ENCODE peak calls at places on chromosomes 13 and 19, in five cellular contexts. H, O, E, K and D are unnamed samples.
A peak's percentile ranks its signal among the peaks of the same experiment; 100 is the strongest.

GRCh38 chr19:6787393-6787792 is 14.9 kb downstream of the VAV1 start:
- DNase-seq in H (no peak), O (no peak), E (no peak), K (no peak), D (no peak)

GRCh38 chr19:46608581-46609345 is 7.6 kb downstream of the CALM3 start:
- DNase-seq in H (no peak), O (no peak), E (no peak), K (peak; percentile 44), D (no peak)

GRCh38 chr19:47110521-47111080 is 3.0 kb downstream of the ZC3H4 start:
- DNase-seq in H (no peak), O (no peak), E (no peak), K (peak; percentile 77), D (no peak)

GRCh38 chr13:53028063-53028462 is 550 bp upstream of the OLFM4 start:
- DNase-seq in H (no peak), O (no peak), E (no peak), K (no peak), D (no peak)

GRCh38 chr13:23778007-23778687 is 111.1 kb downstream of the MIPEP start:
- DNase-seq in H (no peak), O (no peak), E (no peak), K (no peak), D (no peak)

GRCh38 chr19:1236566-1236965 is 1.2 kb downstream of the CBARP start:
- DNase-seq in H (no peak), O (no peak), E (no peak), K (no peak), D (no peak)

GRCh38 chr19:38044267-38045111 is 137.5 kb downstream of the SIPA1L3 start:
- DNase-seq in H (no peak), O (no peak), E (no peak), K (no peak), D (no peak)

GRCh38 chr13:100650321-100650720 is 24.3 kb downstream of the TMTC4 start:
- DNase-seq in H (no peak), O (no peak), E (no peak), K (no peak), D (no peak)

GRCh38 chr19:8445488-8446001 is 770 bp downstream of the HNRNPM start:
- DNase-seq in H (peak; percentile 14), O (peak; percentile 55), E (no peak), K (peak; percentile 55), D (no peak)

GRCh38 chr19:57807541-57807940 is 7.2 kb downstream of the ZNF552 start:
- DNase-seq in H (no peak), O (no peak), E (no peak), K (no peak), D (no peak)

GRCh38 chr19:43699506-43700367 is 16.1 kb upstream of the IRGC start:
- DNase-seq in H (no peak), O (peak; percentile 55), E (no peak), K (no peak), D (peak; percentile 27)

GRCh38 chr13:28978574-28978973 is 158.4 kb downstream of the MTUS2 start:
- DNase-seq in H (no peak), O (no peak), E (no peak), K (no peak), D (no peak)

GRCh38 chr19:4369888-4370260 is 26.5 kb downstream of the MPND start:
- DNase-seq in H (no peak), O (no peak), E (no peak), K (peak; percentile 82), D (no peak)
- TF ChIP-seq CTCF in H (peak; percentile 65), O (peak; percentile 56), E (peak; percentile 31), K (peak; percentile 57), D (peak; percentile 45)

GRCh38 chr19:5076440-5077208 is 107.7 kb downstream of the KDM4B start:
- DNase-seq in H (no peak), O (no peak), E (no peak), K (no peak), D (no peak)
- TF ChIP-seq CTCF in H (no peak), O (no peak), E (no peak), K (no peak), D (no peak)

GRCh38 chr13:27355894-27356293 is 68.5 kb upstream of the GTF3A start:
- DNase-seq in H (no peak), O (no peak), E (no peak), K (no peak), D (no peak)

GRCh38 chr13:27353166-27353583 is 71.2 kb upstream of the GTF3A start:
- DNase-seq in H (no peak), O (no peak), E (no peak), K (no peak), D (no peak)

GRCh38 chr13:27352698-27353097 is 71.7 kb upstream of the GTF3A start:
- DNase-seq in H (no peak), O (no peak), E (no peak), K (no peak), D (no peak)

GRCh38 chr13:27353653-27354052 is 70.8 kb upstream of the GTF3A start:
- DNase-seq in H (no peak), O (no peak), E (no peak), K (no peak), D (no peak)

DNA sequence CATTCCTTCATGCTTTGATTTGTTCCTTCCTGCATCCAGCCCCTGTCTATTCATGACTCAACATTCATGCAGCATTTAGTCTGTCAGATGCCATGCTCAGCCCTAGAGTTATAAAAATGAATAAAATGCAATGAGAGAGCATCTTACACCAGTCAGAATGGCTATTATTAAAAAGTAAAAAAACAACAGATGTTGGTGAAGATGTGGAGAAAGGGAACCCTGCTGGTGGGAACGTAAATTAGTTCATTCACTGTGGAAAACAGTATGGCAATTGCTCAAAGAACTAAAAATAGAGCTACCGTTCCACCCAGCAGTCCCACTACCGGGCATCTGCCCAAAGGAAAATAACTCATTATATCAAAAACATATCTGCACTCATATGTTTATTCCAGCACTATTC is 70.0 kb upstream of the GTF3A start:
- DNase-seq in H (no peak), O (no peak), E (no peak), K (no peak), D (no peak)
- TF ChIP-seq CTCF in H (no peak), O (no peak), E (no peak), K (no peak), D (no peak)

GRCh38 chr13:112066624-112067004 is 335 bp upstream of the SOX1 start:
- DNase-seq in H (no peak), O (no peak), E (peak; percentile 4), K (peak; percentile 65), D (no peak)

GRCh38 chr13:112064222-112064621 is 2.7 kb upstream of the SOX1 start:
- DNase-seq in H (no peak), O (no peak), E (no peak), K (no peak), D (no peak)

GRCh38 chr13:112065521-112065866 is 1.5 kb upstream of the SOX1 start:
- DNase-seq in H (no peak), O (no peak), E (no peak), K (no peak), D (no peak)

GRCh38 chr13:112067121-112067741 is at the start of gene SOX1:
- DNase-seq in H (no peak), O (no peak), E (no peak), K (no peak), D (no peak)

GRCh38 chr13:112065867-112066623 is 904 bp upstream of the SOX1 start:
- DNase-seq in H (no peak), O (no peak), E (no peak), K (no peak), D (no peak)
- TF ChIP-seq CTCF in H (no peak), O (no peak), E (no peak), K (no peak), D (no peak)

GRCh38 chr13:45718063-45718462 is 15.9 kb downstream of the CBY2 start:
- DNase-seq in H (no peak), O (no peak), E (no peak), K (no peak), D (no peak)
- TF ChIP-seq CTCF in H (no peak), O (no peak), E (peak; percentile 69), K (peak; percentile 23), D (peak; percentile 58)

GRCh38 chr13:27783111-27783510 is 9.2 kb upstream of the GSX1 start:
- DNase-seq in H (no peak), O (no peak), E (no peak), K (no peak), D (no peak)
- TF ChIP-seq CTCF in H (no peak), O (no peak), E (peak; percentile 24), K (no peak), D (peak; percentile 11)

DNA sequence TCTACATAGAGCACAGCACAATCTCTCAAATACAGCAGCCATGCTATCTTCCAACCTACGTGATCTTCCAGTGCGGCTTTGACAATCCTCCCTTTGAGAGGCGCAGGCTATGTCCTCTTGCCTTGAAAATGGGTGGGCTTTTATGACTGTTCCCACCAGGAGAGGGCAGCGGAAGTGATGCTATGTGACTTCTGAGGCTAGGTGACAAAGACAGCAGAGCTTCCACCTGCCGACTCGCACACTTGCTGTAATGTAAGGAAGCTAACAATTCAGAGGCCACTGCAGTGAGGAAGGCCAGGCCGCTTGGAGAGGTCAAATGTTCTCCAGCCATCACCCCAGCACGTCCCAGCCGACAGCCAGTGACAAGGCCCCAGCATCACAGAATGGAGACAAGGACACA is 65.8 kb downstream of the MRPL57 start:
- DNase-seq in H (no peak), O (no peak), E (no peak), K (no peak), D (no peak)
- TF ChIP-seq CTCF in H (no peak), O (no peak), E (no peak), K (no peak), D (peak; percentile 15)

DNA sequence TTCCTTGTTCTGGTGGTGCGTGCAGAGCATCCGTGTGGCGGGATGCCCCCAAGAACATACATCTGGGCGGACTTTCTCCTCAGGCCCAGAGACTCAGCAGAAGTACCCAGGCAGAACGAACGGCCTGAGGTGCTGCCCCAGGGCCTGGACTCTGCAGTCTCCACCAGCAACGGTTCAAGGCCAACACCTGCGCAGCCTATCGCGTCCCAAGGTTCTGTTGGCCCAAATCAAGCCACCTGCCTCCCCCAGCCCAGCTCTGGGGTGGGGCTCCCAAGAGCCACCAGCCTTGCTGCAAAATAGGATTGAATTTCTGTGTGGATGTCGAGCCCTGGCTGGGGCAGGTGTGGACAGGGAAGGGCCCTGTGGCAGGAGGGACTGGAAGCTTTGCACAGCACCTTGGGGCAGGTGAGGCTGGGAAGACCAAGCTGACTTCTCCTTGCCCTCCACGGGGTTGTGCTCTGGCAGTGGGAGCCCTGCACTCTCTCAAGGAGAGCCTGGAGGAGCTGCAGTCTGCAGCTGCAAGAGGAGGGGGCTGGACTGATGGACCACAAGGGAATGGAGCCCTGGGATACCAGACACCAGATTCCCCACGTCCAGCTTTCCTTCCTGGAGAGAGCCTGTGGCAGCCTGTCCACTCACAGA is 146.9 kb downstream of the ZNF536 start:
- DNase-seq in H (no peak), O (no peak), E (no peak), K (no peak), D (no peak)
- TF ChIP-seq CTCF in H (no peak), O (no peak), E (no peak), K (no peak), D (no peak)

GRCh38 chr13:62357887-62358645 is 942.4 kb upstream of the PCDH20 start:
- DNase-seq in H (no peak), O (no peak), E (peak; percentile 48), K (no peak), D (no peak)
- TF ChIP-seq CTCF in H (no peak), O (no peak), E (peak; percentile 64), K (no peak), D (no peak)